ENCODE peak calls at places on chromosomes 4 and X, in six cellular contexts. R is HCT116, E is stomach, W is GM12892, F is upper lobe of left lung, X is breast epithelium. G is an unnamed sample.
A peak's percentile ranks its signal among the peaks of the same experiment; 100 is the strongest.

GRCh38 chr4:5751918-5752802 is 41.2 kb downstream of the EVC start:
- DNase-seq in R (no peak), E (no peak), W (no peak), F (no peak), X (no peak), G (no peak)

GRCh38 chr4:119693127-119693526 is 64.5 kb upstream of the PDE5A start:
- DNase-seq in R (no peak), E (no peak), W (no peak), F (no peak), X (no peak), G (no peak)

GRCh38 chr4:77385124-77385969 is 220.3 kb upstream of the CXCL13 start:
- DNase-seq in R (peak; percentile 54), E (peak; percentile 75), W (no peak), F (no peak), X (peak; percentile 59), G (no peak)

GRCh38 chr4:123327346-123327745 is 69.2 kb upstream of the SPRY1 start:
- DNase-seq in R (no peak), E (no peak), W (no peak), F (no peak), X (no peak), G (no peak)

GRCh38 chr4:150078996-150079581 is 844 bp downstream of the DCLK2 start:
- DNase-seq in R (no peak), E (no peak), W (peak; percentile 16), F (peak; percentile 84), X (no peak), G (peak; percentile 79)

GRCh38 chr4:37219251-37219650 is 25.3 kb upstream of the NWD2 start:
- DNase-seq in R (no peak), E (no peak), W (no peak), F (no peak), X (no peak), G (no peak)

GRCh38 chrX:55489315-55490009 is at the start of gene USP51:
- DNase-seq in R (no peak), E (peak; percentile 42), W (peak; percentile 30), F (peak; percentile 52), X (peak; percentile 42), G (peak; percentile 82)

GRCh38 chr4:71209161-71209560 is 129.7 kb upstream of the SLC4A4 start:
- DNase-seq in R (no peak), E (no peak), W (no peak), F (no peak), X (no peak), G (no peak)

GRCh38 chr4:1031956-1032795 is 20.8 kb downstream of the FGFRL1 start:
- DNase-seq in R (no peak), E (peak; percentile 49), W (no peak), F (peak; percentile 81), X (no peak), G (no peak)
- TF ChIP-seq POLR2AphosphoS5 in R (no peak), E (no peak), W (no peak), F (no peak), X (no peak), G (no peak)

DNA sequence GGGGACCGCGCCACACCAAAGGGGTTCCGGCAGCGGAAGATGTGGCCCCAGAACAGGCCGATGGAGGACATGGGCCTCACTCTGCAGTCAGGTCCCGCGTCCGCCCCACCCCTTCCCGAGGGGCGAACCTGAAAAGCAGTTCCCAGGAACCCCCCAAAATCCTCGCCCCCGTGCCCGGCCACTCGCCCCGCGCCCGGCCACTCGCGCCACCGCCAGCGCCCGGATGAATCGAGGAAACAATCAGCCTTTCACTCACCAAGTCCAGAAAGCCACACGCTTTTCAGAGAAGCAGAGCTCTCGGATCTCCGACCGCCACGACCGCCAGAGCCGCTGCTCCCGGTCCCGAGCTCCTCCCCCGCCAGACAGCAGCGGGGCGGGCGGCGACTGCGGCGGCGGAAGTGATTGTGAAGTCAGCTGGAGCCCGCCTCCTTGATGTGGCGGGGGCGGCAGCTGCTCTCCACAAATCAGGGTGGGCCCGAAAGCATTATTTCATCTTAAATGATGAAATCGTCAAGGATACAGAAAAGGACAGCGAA is at the start of gene PJA1:
- DNase-seq in R (no peak), E (peak; percentile 69), W (peak; percentile 45), F (peak; percentile 93), X (peak; percentile 55), G (peak; percentile 92)
- TF ChIP-seq POLR2AphosphoS5 in R (peak; percentile 71), E (peak; percentile 64), W (no peak), F (no peak), X (no peak), G (peak; percentile 76)

GRCh38 chrX:153946910-153947769 is 2.7 kb upstream of the RENBP start:
- DNase-seq in R (peak; percentile 67), E (peak; percentile 82), W (peak; percentile 93), F (no peak), X (no peak), G (peak; percentile 93)
- TF ChIP-seq POLR2AphosphoS5 in R (no peak), E (no peak), W (no peak), F (no peak), X (no peak), G (peak; percentile 62)

GRCh38 chr4:38743866-38744265 is 38.9 kb downstream of the TLR10 start:
- DNase-seq in R (no peak), E (no peak), W (no peak), F (no peak), X (no peak), G (no peak)
- TF ChIP-seq POLR2AphosphoS5 in R (no peak), E (no peak), W (no peak), F (no peak), X (no peak), G (no peak)

GRCh38 chr4:16226816-16227461 is 668 bp upstream of the TAPT1 start:
- DNase-seq in R (no peak), E (peak; percentile 56), W (peak; percentile 27), F (peak; percentile 93), X (peak; percentile 48), G (peak; percentile 91)
- TF ChIP-seq POLR2AphosphoS5 in R (no peak), E (no peak), W (no peak), F (no peak), X (no peak), G (no peak)